ENCODE peak calls at places on chromosomes 11 and 22, in eight cellular contexts. C is stimulated activated CD8-positive, alpha-beta memory T cell treated with anti-CD3 and anti-CD28 coated beads, Interleukin-2, amount 100 ng/mL, for 1 hour; X is activated CD4-positive, CD25-positive, alpha-beta regulatory T cell treated with anti-CD3 and anti-CD28 coated beads, Interleukin-2, amount 50 U/mL, for 72 hours; O is NCI-H1105 treated with DMSO at 0.1 percent for 48 hours; G is osteocyte; K is HEK293T; I is fibroblast of mammary gland; E is natural killer cell. R is an unnamed sample.
A peak's percentile ranks its signal among the peaks of the same experiment; 100 is the strongest.

GRCh38 chr22:19810381-19811141 is 44.1 kb downstream of the GNB1L start:
- DNase-seq in K (no peak), G (peak; percentile 84), I (peak; percentile 92), O (no peak), E (no peak), C (no peak), X (peak; percentile 24), R (no peak)

GRCh38 chr22:20802922-20803553 is 29.1 kb downstream of the SERPIND1 start:
- DNase-seq in E (no peak), C (no peak), I (no peak), K (no peak), G (no peak), O (no peak), X (no peak), R (no peak)

GRCh38 chr11:41659990-41660389 is 200.5 kb upstream of the LRRC4C start:
- DNase-seq in G (no peak), I (no peak), K (no peak), C (no peak), O (peak; percentile 55), X (no peak), E (no peak), R (no peak)

GRCh38 chr11:68932933-68933577 is 29.4 kb downstream of the IGHMBP2 start:
- DNase-seq in I (no peak), K (no peak), G (no peak), C (no peak), X (no peak), O (no peak), E (no peak), R (no peak)

GRCh38 chr22:49754674-49755590 is 72.7 kb downstream of the BRD1 start:
- DNase-seq in E (no peak), G (peak; percentile 85), X (no peak), K (no peak), O (no peak), I (no peak), C (no peak), R (no peak)

GRCh38 chr11:107562647-107563208 is 2.8 kb downstream of the ALKBH8 start:
- DNase-seq in I (peak; percentile 92), O (no peak), E (no peak), C (no peak), K (no peak), G (no peak), X (no peak), R (no peak)

GRCh38 chr11:12418019-12418611 is 40.7 kb downstream of the PARVA start:
- DNase-seq in I (peak; percentile 77), C (no peak), X (no peak), E (no peak), O (no peak), G (no peak), K (no peak), R (no peak)

GRCh38 chr22:23110922-23111527 is 30.8 kb downstream of the RSPH14 start:
- DNase-seq in X (no peak), K (no peak), E (no peak), I (no peak), O (no peak), G (no peak), C (no peak), R (no peak)

GRCh38 chr11:128421577-128421976 is 165.8 kb downstream of the ETS1 start:
- DNase-seq in X (no peak), C (no peak), I (peak; percentile 73), E (no peak), K (no peak), G (no peak), O (no peak), R (no peak)

GRCh38 chr11:94018721-94019120 is 2.4 kb upstream of the HEPHL1 start:
- DNase-seq in G (no peak), K (no peak), E (no peak), C (no peak), X (no peak), I (no peak), O (no peak), R (no peak)

GRCh38 chr11:3604169-3604568 is 37.6 kb downstream of the ART5 start:
- DNase-seq in C (no peak), I (no peak), X (no peak), K (no peak), E (no peak), O (no peak), G (no peak), R (no peak)

GRCh38 chr22:36873614-36874308 is 13.0 kb downstream of the NCF4 start:
- DNase-seq in X (peak; percentile 64), G (no peak), E (no peak), C (no peak), I (peak; percentile 62), K (peak; percentile 76), O (peak; percentile 9), R (peak; percentile 92)

GRCh38 chr11:102733232-102733875 is 8.6 kb upstream of the MMP8 start:
- DNase-seq in I (peak; percentile 54), G (peak; percentile 86), K (peak; percentile 78), O (peak; percentile 70), C (no peak), X (peak; percentile 42), E (no peak), R (peak; percentile 61)

GRCh38 chr11:64810891-64811272 is 531 bp upstream of the MEN1 start:
- DNase-seq in I (no peak), O (no peak), E (peak; percentile 52), X (no peak), C (peak; percentile 29), K (no peak), G (no peak), R (peak; percentile 60)

GRCh38 chr22:20128902-20129746 is 2.5 kb upstream of the ZDHHC8 start:
- DNase-seq in O (peak; percentile 17), K (peak; percentile 66), X (no peak), G (no peak), I (peak; percentile 53), E (no peak), C (no peak), R (peak; percentile 42)

GRCh38 chr11:61120865-61121831 is 18.9 kb downstream of the CD5 start:
- DNase-seq in I (peak; percentile 12), K (no peak), C (no peak), O (no peak), G (no peak), E (no peak), X (no peak), R (no peak)

R was measured in MM.1S.